ENCODE peak calls at places on chromosomes 2 and 18, in ten cellular contexts. H, W, T, M, Z, D, E, U, K and P are unnamed samples.

GRCh38 chr2:216292886-216293291 is 79.4 kb downstream of the MARCHF4 start:
- DNase-seq in H (no peak), W (no peak), T (peak), M (no peak), Z (no peak), D (no peak), E (no peak), U (peak), K (no peak), P (no peak)

GRCh38 chr2:241870611-241871537 is 1.3 kb downstream of the RTP5 start:
- DNase-seq in H (peak), W (no peak), T (no peak), M (no peak), Z (no peak), D (no peak), E (no peak), U (no peak), K (peak), P (no peak)

GRCh38 chr2:188527110-188527509 is 235.4 kb downstream of the GULP1 start:
- DNase-seq in H (no peak), W (no peak), T (peak), M (no peak), Z (peak), D (no peak), E (no peak), U (no peak), K (no peak), P (no peak)

GRCh38 chr2:102618452-102619413 is 620 bp upstream of the SLC9A2 start:
- DNase-seq in H (no peak), W (no peak), T (no peak), M (peak), Z (peak), D (peak), E (peak), U (no peak), K (no peak), P (no peak)

GRCh38 chr2:136049991-136050573 is 64.7 kb upstream of the DARS1 start:
- DNase-seq in H (no peak), W (no peak), T (no peak), M (no peak), Z (no peak), D (no peak), E (no peak), U (no peak), K (no peak), P (no peak)

GRCh38 chr2:190575263-190575662 is 40.7 kb upstream of the NEMP2 start:
- DNase-seq in H (no peak), W (no peak), T (no peak), M (no peak), Z (no peak), D (no peak), E (no peak), U (no peak), K (no peak), P (no peak)

GRCh38 chr18:45174755-45175154 is 440.5 kb upstream of the SLC14A2 start:
- DNase-seq in H (no peak), W (no peak), T (no peak), M (no peak), Z (no peak), D (no peak), E (no peak), U (no peak), K (no peak), P (no peak)

GRCh38 chr2:128370468-128371247 is 52.0 kb upstream of the HS6ST1 start:
- DNase-seq in H (no peak), W (no peak), T (peak), M (no peak), Z (no peak), D (peak), E (no peak), U (no peak), K (no peak), P (no peak)

GRCh38 chr2:1692342-1692741 is 52.0 kb downstream of the PXDN start:
- DNase-seq in H (no peak), W (no peak), T (no peak), M (peak), Z (no peak), D (peak), E (no peak), U (no peak), K (no peak), P (no peak)

GRCh38 chr2:56376699-56377665 is 193.2 kb downstream of the CCDC85A start:
- DNase-seq in H (no peak), W (no peak), T (peak), M (no peak), Z (no peak), D (no peak), E (no peak), U (no peak), K (no peak), P (no peak)

GRCh38 chr2:12507295-12507694 is 209.4 kb upstream of the TRIB2 start:
- DNase-seq in H (peak), W (peak), T (peak), M (no peak), Z (no peak), D (no peak), E (no peak), U (peak), K (no peak), P (peak)

GRCh38 chr2:96091141-96091710 is 25.1 kb downstream of the ADRA2B start:
- DNase-seq in H (no peak), W (no peak), T (no peak), M (no peak), Z (no peak), D (peak), E (no peak), U (peak), K (no peak), P (no peak)

GRCh38 chr2:237291138-237291792 is 122.7 kb downstream of the COL6A3 start:
- DNase-seq in H (no peak), W (peak), T (peak), M (peak), Z (peak), D (peak), E (no peak), U (peak), K (peak), P (peak)

GRCh38 chr2:287471-287885 is 413 bp downstream of the ALKAL2 start:
- DNase-seq in H (no peak), W (no peak), T (peak), M (no peak), Z (peak), D (peak), E (peak), U (no peak), K (no peak), P (peak)

GRCh38 chr2:103196834-103197233 is 435.0 kb downstream of the TMEM182 start:
- DNase-seq in H (no peak), W (no peak), T (no peak), M (no peak), Z (no peak), D (no peak), E (no peak), U (no peak), K (no peak), P (no peak)

GRCh38 chr2:179434357-179434756 is 169.7 kb upstream of the SESTD1 start:
- DNase-seq in H (no peak), W (no peak), T (no peak), M (no peak), Z (no peak), D (no peak), E (no peak), U (no peak), K (no peak), P (no peak)

GRCh38 chr18:25646971-25647370 is 295.0 kb upstream of the ZNF521 start:
- DNase-seq in H (no peak), W (no peak), T (peak), M (no peak), Z (no peak), D (no peak), E (no peak), U (no peak), K (no peak), P (no peak)

GRCh38 chr2:62801814-62802524 is 96.5 kb downstream of the EHBP1 start:
- DNase-seq in H (no peak), W (no peak), T (no peak), M (no peak), Z (no peak), D (no peak), E (no peak), U (no peak), K (no peak), P (no peak)

GRCh38 chr2:219286436-219287115 is 7.4 kb downstream of the DNAJB2 start:
- DNase-seq in H (no peak), W (no peak), T (no peak), M (peak), Z (no peak), D (no peak), E (no peak), U (no peak), K (no peak), P (peak)

GRCh38 chr2:96869281-96869823 is 528 bp downstream of the SEMA4C start:
- DNase-seq in H (no peak), W (no peak), T (peak), M (peak), Z (peak), D (peak), E (no peak), U (peak), K (no peak), P (peak)

GRCh38 chr2:220293966-220294365 is 666.5 kb downstream of the SLC4A3 start:
- DNase-seq in H (no peak), W (no peak), T (no peak), M (no peak), Z (no peak), D (no peak), E (no peak), U (no peak), K (no peak), P (no peak)

GRCh38 chr18:76801567-76802505 is 20.5 kb upstream of the ZNF236 start:
- DNase-seq in H (peak), W (peak), T (peak), M (peak), Z (peak), D (peak), E (peak), U (peak), K (peak), P (peak)

GRCh38 chr2:223594259-223594658 is 7.9 kb downstream of the SCG2 start:
- DNase-seq in H (no peak), W (no peak), T (no peak), M (no peak), Z (no peak), D (no peak), E (no peak), U (peak), K (no peak), P (no peak)

GRCh38 chr2:171688129-171688465 is 828 bp downstream of the DYNC1I2 start:
- DNase-seq in H (no peak), W (no peak), T (peak), M (no peak), Z (peak), D (no peak), E (no peak), U (no peak), K (no peak), P (no peak)

GRCh38 chr2:59449264-59449663 is 1104.2 kb downstream of the BCL11A start:
- DNase-seq in H (no peak), W (no peak), T (no peak), M (no peak), Z (no peak), D (no peak), E (no peak), U (no peak), K (no peak), P (no peak)

GRCh38 chr2:43292851-43293743 is 66.7 kb upstream of the ZFP36L2 start:
- DNase-seq in H (no peak), W (no peak), T (no peak), M (no peak), Z (no peak), D (no peak), E (no peak), U (no peak), K (no peak), P (no peak)

GRCh38 chr2:157107877-157108276 is 149.6 kb upstream of the GALNT5 start:
- DNase-seq in H (no peak), W (no peak), T (no peak), M (no peak), Z (no peak), D (no peak), E (no peak), U (no peak), K (no peak), P (no peak)

GRCh38 chr2:233015048-233015645 is 2.1 kb upstream of the NGEF start:
- DNase-seq in H (no peak), W (no peak), T (no peak), M (no peak), Z (no peak), D (no peak), E (peak), U (no peak), K (no peak), P (no peak)

GRCh38 chr2:216516730-216517350 is 18.2 kb downstream of the RPL37A start:
- DNase-seq in H (no peak), W (no peak), T (peak), M (no peak), Z (peak), D (no peak), E (no peak), U (no peak), K (no peak), P (no peak)

GRCh38 chr2:144452169-144453038 is 67.5 kb downstream of the ZEB2 start:
- DNase-seq in H (no peak), W (no peak), T (peak), M (no peak), Z (peak), D (no peak), E (peak), U (peak), K (no peak), P (no peak)

GRCh38 chr2:30217644-30218361 is 13.5 kb upstream of the LBH start:
- DNase-seq in H (no peak), W (no peak), T (no peak), M (peak), Z (no peak), D (peak), E (no peak), U (no peak), K (no peak), P (no peak)

GRCh38 chr2:207617011-207617671 is 8.1 kb downstream of the METTL21A start:
- DNase-seq in H (no peak), W (no peak), T (peak), M (no peak), Z (no peak), D (no peak), E (no peak), U (no peak), K (no peak), P (no peak)